ENCODE peak calls at places on chromosomes 12 and 14, in ten cellular contexts. One of them, this sample, is unnamed.

GRCh38 chr14:101705733-101706508 is 55.6 kb upstream of the PPP2R5C start:
- DNase-seq in AG04450: no peak
- DNase-seq in T-helper 22 cell: peak; percentile 48
- DNase-seq in NCI-H345: peak; percentile 28
- DNase-seq in adipocyte: no peak
- DNase-seq in HFFc6: no peak
- DNase-seq in T1000: no peak
- DNase-seq in adrenal gland: peak; percentile 39
- DNase-seq in NT2/D1: no peak
- DNase-seq in effector memory CD4-positive, alpha-beta T cell: peak; percentile 42
- DNase-seq in this sample: peak; percentile 44

GRCh38 chr14:31080060-31080459 is 53.9 kb upstream of the STRN3 start:
- DNase-seq in AG04450: peak; percentile 11
- DNase-seq in T-helper 22 cell: no peak
- DNase-seq in NCI-H345: no peak
- DNase-seq in adipocyte: peak; percentile 82
- DNase-seq in HFFc6: no peak
- DNase-seq in T1000: no peak
- DNase-seq in adrenal gland: no peak
- DNase-seq in NT2/D1: no peak
- DNase-seq in effector memory CD4-positive, alpha-beta T cell: no peak
- DNase-seq in this sample: no peak

GRCh38 chr12:67651380-67651695 is 2.8 kb downstream of the DYRK2 start:
- DNase-seq in AG04450: no peak
- DNase-seq in T-helper 22 cell: no peak
- DNase-seq in NCI-H345: peak; percentile 13
- DNase-seq in adipocyte: peak; percentile 56
- DNase-seq in HFFc6: peak; percentile 50
- DNase-seq in T1000: no peak
- DNase-seq in adrenal gland: no peak
- DNase-seq in NT2/D1: no peak
- DNase-seq in effector memory CD4-positive, alpha-beta T cell: no peak
- DNase-seq in this sample: peak; percentile 65

GRCh38 chr14:68905107-68905895 is 73.8 kb downstream of the ACTN1 start:
- DNase-seq in AG04450: no peak
- DNase-seq in T-helper 22 cell: no peak
- DNase-seq in NCI-H345: no peak
- DNase-seq in adipocyte: no peak
- DNase-seq in HFFc6: no peak
- DNase-seq in T1000: no peak
- DNase-seq in adrenal gland: no peak
- DNase-seq in NT2/D1: no peak
- DNase-seq in effector memory CD4-positive, alpha-beta T cell: no peak
- DNase-seq in this sample: no peak

GRCh38 chr12:130765186-130765659 is 49.1 kb upstream of the RIMBP2 start:
- DNase-seq in AG04450: no peak
- DNase-seq in T-helper 22 cell: no peak
- DNase-seq in NCI-H345: no peak
- DNase-seq in adipocyte: peak; percentile 43
- DNase-seq in HFFc6: peak; percentile 26
- DNase-seq in T1000: peak; percentile 32
- DNase-seq in adrenal gland: no peak
- DNase-seq in NT2/D1: no peak
- DNase-seq in effector memory CD4-positive, alpha-beta T cell: no peak
- DNase-seq in this sample: no peak

GRCh38 chr14:58987601-58988000 is 200.9 kb upstream of the DAAM1 start:
- DNase-seq in AG04450: no peak
- DNase-seq in T-helper 22 cell: no peak
- DNase-seq in NCI-H345: no peak
- DNase-seq in adipocyte: no peak
- DNase-seq in HFFc6: no peak
- DNase-seq in T1000: no peak
- DNase-seq in adrenal gland: no peak
- DNase-seq in NT2/D1: no peak
- DNase-seq in effector memory CD4-positive, alpha-beta T cell: no peak
- DNase-seq in this sample: no peak

GRCh38 chr14:51293149-51293925 is 53.3 kb downstream of the TMX1 start:
- DNase-seq in AG04450: peak; percentile 15
- DNase-seq in T-helper 22 cell: no peak
- DNase-seq in NCI-H345: no peak
- DNase-seq in adipocyte: peak; percentile 59
- DNase-seq in HFFc6: peak; percentile 11
- DNase-seq in T1000: no peak
- DNase-seq in adrenal gland: peak; percentile 27
- DNase-seq in NT2/D1: no peak
- DNase-seq in effector memory CD4-positive, alpha-beta T cell: no peak
- DNase-seq in this sample: peak; percentile 64

GRCh38 chr14:53327716-53328115 is 174.6 kb upstream of the DDHD1 start:
- DNase-seq in AG04450: no peak
- DNase-seq in T-helper 22 cell: no peak
- DNase-seq in NCI-H345: no peak
- DNase-seq in adipocyte: peak; percentile 39
- DNase-seq in HFFc6: peak; percentile 49
- DNase-seq in T1000: peak; percentile 14
- DNase-seq in adrenal gland: peak; percentile 61
- DNase-seq in NT2/D1: no peak
- DNase-seq in effector memory CD4-positive, alpha-beta T cell: no peak
- DNase-seq in this sample: peak; percentile 71

GRCh38 chr12:74401035-74401434 is 136.6 kb upstream of the ATXN7L3B start:
- DNase-seq in AG04450: no peak
- DNase-seq in T-helper 22 cell: no peak
- DNase-seq in NCI-H345: no peak
- DNase-seq in adipocyte: no peak
- DNase-seq in HFFc6: no peak
- DNase-seq in T1000: no peak
- DNase-seq in adrenal gland: no peak
- DNase-seq in NT2/D1: no peak
- DNase-seq in effector memory CD4-positive, alpha-beta T cell: no peak
- DNase-seq in this sample: no peak

GRCh38 chr12:51836012-51836832 is 12.3 kb downstream of the FIGNL2 start:
- DNase-seq in AG04450: no peak
- DNase-seq in T-helper 22 cell: no peak
- DNase-seq in NCI-H345: no peak
- DNase-seq in adipocyte: no peak
- DNase-seq in HFFc6: no peak
- DNase-seq in T1000: no peak
- DNase-seq in adrenal gland: no peak
- DNase-seq in NT2/D1: no peak
- DNase-seq in effector memory CD4-positive, alpha-beta T cell: no peak
- DNase-seq in this sample: no peak

GRCh38 chr14:97414718-97415098 is 617.5 kb downstream of the VRK1 start:
- DNase-seq in AG04450: no peak
- DNase-seq in T-helper 22 cell: no peak
- DNase-seq in NCI-H345: no peak
- DNase-seq in adipocyte: no peak
- DNase-seq in HFFc6: no peak
- DNase-seq in T1000: no peak
- DNase-seq in adrenal gland: no peak
- DNase-seq in NT2/D1: no peak
- DNase-seq in effector memory CD4-positive, alpha-beta T cell: no peak
- DNase-seq in this sample: no peak

GRCh38 chr12:10363922-10364838 is 25.7 kb downstream of the KLRK1 start:
- DNase-seq in AG04450: no peak
- DNase-seq in T-helper 22 cell: no peak
- DNase-seq in NCI-H345: peak; percentile 60
- DNase-seq in adipocyte: peak; percentile 61
- DNase-seq in HFFc6: peak; percentile 12
- DNase-seq in T1000: no peak
- DNase-seq in adrenal gland: peak; percentile 63
- DNase-seq in NT2/D1: no peak
- DNase-seq in effector memory CD4-positive, alpha-beta T cell: no peak
- DNase-seq in this sample: peak; percentile 65

GRCh38 chr12:113242560-113242959 is 21.3 kb downstream of the TPCN1 start:
- DNase-seq in AG04450: no peak
- DNase-seq in T-helper 22 cell: no peak
- DNase-seq in NCI-H345: no peak
- DNase-seq in adipocyte: no peak
- DNase-seq in HFFc6: no peak
- DNase-seq in T1000: no peak
- DNase-seq in adrenal gland: no peak
- DNase-seq in NT2/D1: no peak
- DNase-seq in effector memory CD4-positive, alpha-beta T cell: no peak
- DNase-seq in this sample: no peak

GRCh38 chr12:131121705-131122405 is 168.1 kb downstream of the ADGRD1 start:
- DNase-seq in AG04450: no peak
- DNase-seq in T-helper 22 cell: no peak
- DNase-seq in NCI-H345: no peak
- DNase-seq in adipocyte: no peak
- DNase-seq in HFFc6: no peak
- DNase-seq in T1000: no peak
- DNase-seq in adrenal gland: no peak
- DNase-seq in NT2/D1: no peak
- DNase-seq in effector memory CD4-positive, alpha-beta T cell: no peak
- DNase-seq in this sample: no peak

GRCh38 chr12:29519585-29520182 is 22.2 kb upstream of the OVCH1 start:
- DNase-seq in AG04450: peak; percentile 36
- DNase-seq in T-helper 22 cell: no peak
- DNase-seq in NCI-H345: peak; percentile 3
- DNase-seq in adipocyte: peak; percentile 80
- DNase-seq in HFFc6: peak; percentile 41
- DNase-seq in T1000: no peak
- DNase-seq in adrenal gland: peak; percentile 15
- DNase-seq in NT2/D1: peak; percentile 63
- DNase-seq in effector memory CD4-positive, alpha-beta T cell: no peak
- DNase-seq in this sample: peak; percentile 66

GRCh38 chr12:81492131-81492720 is 266.9 kb downstream of the PPFIA2 start:
- DNase-seq in AG04450: no peak
- DNase-seq in T-helper 22 cell: no peak
- DNase-seq in NCI-H345: no peak
- DNase-seq in adipocyte: no peak
- DNase-seq in HFFc6: no peak
- DNase-seq in T1000: no peak
- DNase-seq in adrenal gland: no peak
- DNase-seq in NT2/D1: no peak
- DNase-seq in effector memory CD4-positive, alpha-beta T cell: no peak
- DNase-seq in this sample: peak; percentile 68

GRCh38 chr14:61329478-61330051 is 8.2 kb downstream of the PRKCH start:
- DNase-seq in AG04450: no peak
- DNase-seq in T-helper 22 cell: no peak
- DNase-seq in NCI-H345: no peak
- DNase-seq in adipocyte: no peak
- DNase-seq in HFFc6: no peak
- DNase-seq in T1000: no peak
- DNase-seq in adrenal gland: no peak
- DNase-seq in NT2/D1: no peak
- DNase-seq in effector memory CD4-positive, alpha-beta T cell: no peak
- DNase-seq in this sample: no peak

GRCh38 chr12:124213606-124214347 is 81.1 kb upstream of the RFLNA start:
- DNase-seq in AG04450: no peak
- DNase-seq in T-helper 22 cell: no peak
- DNase-seq in NCI-H345: no peak
- DNase-seq in adipocyte: no peak
- DNase-seq in HFFc6: no peak
- DNase-seq in T1000: no peak
- DNase-seq in adrenal gland: no peak
- DNase-seq in NT2/D1: no peak
- DNase-seq in effector memory CD4-positive, alpha-beta T cell: no peak
- DNase-seq in this sample: peak; percentile 50

GRCh38 chr14:67999290-67999689 is 179.7 kb downstream of the RAD51B start:
- DNase-seq in AG04450: no peak
- DNase-seq in T-helper 22 cell: no peak
- DNase-seq in NCI-H345: no peak
- DNase-seq in adipocyte: peak; percentile 57
- DNase-seq in HFFc6: peak; percentile 45
- DNase-seq in T1000: no peak
- DNase-seq in adrenal gland: no peak
- DNase-seq in NT2/D1: no peak
- DNase-seq in effector memory CD4-positive, alpha-beta T cell: no peak
- DNase-seq in this sample: peak; percentile 17

GRCh38 chr14:37114039-37114438 is 58.4 kb downstream of the SLC25A21 start:
- DNase-seq in AG04450: no peak
- DNase-seq in T-helper 22 cell: no peak
- DNase-seq in NCI-H345: no peak
- DNase-seq in adipocyte: peak; percentile 75
- DNase-seq in HFFc6: no peak
- DNase-seq in T1000: no peak
- DNase-seq in adrenal gland: no peak
- DNase-seq in NT2/D1: no peak
- DNase-seq in effector memory CD4-positive, alpha-beta T cell: no peak
- DNase-seq in this sample: no peak

GRCh38 chr12:47577213-47577612 is 128.6 kb downstream of the RPAP3 start:
- DNase-seq in AG04450: no peak
- DNase-seq in T-helper 22 cell: no peak
- DNase-seq in NCI-H345: peak; percentile 1
- DNase-seq in adipocyte: no peak
- DNase-seq in HFFc6: no peak
- DNase-seq in T1000: no peak
- DNase-seq in adrenal gland: no peak
- DNase-seq in NT2/D1: no peak
- DNase-seq in effector memory CD4-positive, alpha-beta T cell: no peak
- DNase-seq in this sample: no peak

GRCh38 chr12:88638956-88639355 is 58.7 kb upstream of the KITLG start:
- DNase-seq in AG04450: no peak
- DNase-seq in T-helper 22 cell: no peak
- DNase-seq in NCI-H345: no peak
- DNase-seq in adipocyte: peak; percentile 51
- DNase-seq in HFFc6: peak; percentile 25
- DNase-seq in T1000: no peak
- DNase-seq in adrenal gland: no peak
- DNase-seq in NT2/D1: no peak
- DNase-seq in effector memory CD4-positive, alpha-beta T cell: no peak
- DNase-seq in this sample: no peak

This sample was measured in astrocyte of the hippocampus.